ENCODE peak calls at places on chromosomes 13 and 19, in nine cellular contexts. P is uterus; F is stimulated activated CD8-positive, alpha-beta memory T cell treated with anti-CD3 and anti-CD28 coated beads, Interleukin-4, amount 100 ng/mL, for 1 hour; Y is ecto neural progenitor cell; C is NCI-H345; U is right lobe of liver; G is lower leg skin; B is occipital lobe; Z is activated CD4-positive, alpha-beta memory T cell treated with anti-CD3 and anti-CD28 coated beads, Interleukin-2, amount 10 ng/mL, durations not matched to agents 7 days and 5 days. X is an unnamed sample.

GRCh38 chr13:43804461-43805070 is 17.8 kb upstream of the ENOX1 start:
- DNase-seq in P (no peak), F (no peak), Y (no peak), C (peak), U (no peak), G (no peak), B (no peak), Z (no peak), X (peak)

GRCh38 chr13:100954430-100955361 is 280.1 kb upstream of the TMTC4 start:
- DNase-seq in P (no peak), F (no peak), Y (no peak), C (peak), U (no peak), G (no peak), B (no peak), Z (no peak), X (no peak)

GRCh38 chr19:18173054-18173571 is 500 bp upstream of the IFI30 start:
- DNase-seq in P (no peak), F (no peak), Y (no peak), C (no peak), U (peak), G (peak), B (no peak), Z (no peak), X (peak)

GRCh38 chr13:76860706-76861105 is 25.5 kb downstream of the KCTD12 start:
- DNase-seq in P (no peak), F (no peak), Y (no peak), C (no peak), U (no peak), G (no peak), B (no peak), Z (no peak), X (no peak)

GRCh38 chr13:94710081-94710809 is 2.1 kb downstream of the SOX21 start:
- DNase-seq in P (no peak), F (no peak), Y (peak), C (peak), U (no peak), G (no peak), B (no peak), Z (no peak), X (no peak)

GRCh38 chr19:55661826-55662225 is 7.0 kb downstream of the U2AF2 start:
- DNase-seq in P (no peak), F (no peak), Y (no peak), C (no peak), U (no peak), G (no peak), B (no peak), Z (no peak), X (no peak)

GRCh38 chr13:43792456-43792855 is 5.7 kb upstream of the ENOX1 start:
- DNase-seq in P (no peak), F (no peak), Y (no peak), C (no peak), U (no peak), G (no peak), B (no peak), Z (no peak), X (no peak)

GRCh38 chr13:59915252-59915651 is 248.5 kb downstream of the DIAPH3 start:
- DNase-seq in P (no peak), F (no peak), Y (no peak), C (no peak), U (no peak), G (no peak), B (no peak), Z (no peak), X (no peak)

GRCh38 chr19:49497047-49497789 is 984 bp downstream of the RPS11 start:
- DNase-seq in P (no peak), F (peak), Y (no peak), C (no peak), U (peak), G (peak), B (no peak), Z (peak), X (peak)

GRCh38 chr13:26656919-26657318 is 99.4 kb downstream of the WASF3 start:
- DNase-seq in P (no peak), F (no peak), Y (no peak), C (no peak), U (no peak), G (no peak), B (no peak), Z (no peak), X (peak)

GRCh38 chr19:5128932-5129389 is 160.0 kb downstream of the KDM4B start:
- DNase-seq in P (peak), F (no peak), Y (no peak), C (no peak), U (no peak), G (no peak), B (no peak), Z (no peak), X (no peak)

GRCh38 chr19:50203281-50204080 is at the start of gene MYH14:
- DNase-seq in P (peak), F (no peak), Y (peak), C (peak), U (peak), G (peak), B (peak), Z (no peak), X (no peak)

GRCh38 chr19:3061214-3062161 is 807 bp downstream of the TLE5 start:
- DNase-seq in P (peak), F (peak), Y (no peak), C (peak), U (peak), G (peak), B (no peak), Z (peak), X (peak)

GRCh38 chr19:54136864-54137113 is 773 bp upstream of the CNOT3 start:
- DNase-seq in P (no peak), F (no peak), Y (no peak), C (no peak), U (no peak), G (no peak), B (no peak), Z (no peak), X (no peak)

GRCh38 chr19:50969413-50969760 is at the start of gene KLK6:
- DNase-seq in P (no peak), F (no peak), Y (no peak), C (no peak), U (no peak), G (no peak), B (peak), Z (no peak), X (no peak)

GRCh38 chr19:46631481-46631880 is 4.5 kb downstream of the GNG8 start:
- DNase-seq in P (peak), F (no peak), Y (no peak), C (no peak), U (no peak), G (peak), B (no peak), Z (no peak), X (no peak)

GRCh38 chr19:52622261-52622660 is 15.9 kb downstream of the ZNF83 start:
- DNase-seq in P (no peak), F (no peak), Y (no peak), C (no peak), U (no peak), G (no peak), B (no peak), Z (no peak), X (no peak)

GRCh38 chr19:10520652-10521318 is 3.5 kb upstream of the S1PR5 start:
- DNase-seq in P (no peak), F (no peak), Y (no peak), C (peak), U (no peak), G (peak), B (no peak), Z (no peak), X (no peak)

GRCh38 chr13:110485604-110486003 is 75.9 kb downstream of the RAB20 start:
- DNase-seq in P (no peak), F (no peak), Y (peak), C (no peak), U (no peak), G (no peak), B (no peak), Z (no peak), X (no peak)

GRCh38 chr13:114286808-114287207 is 5.4 kb downstream of the UPF3A start:
- DNase-seq in P (no peak), F (no peak), Y (no peak), C (no peak), U (no peak), G (no peak), B (no peak), Z (no peak), X (no peak)

GRCh38 chr13:66180806-66181205 is 1049.3 kb downstream of the PCDH9 start:
- DNase-seq in P (no peak), F (no peak), Y (no peak), C (no peak), U (no peak), G (no peak), B (no peak), Z (no peak), X (no peak)

GRCh38 chr19:7912144-7912696 is 2.4 kb upstream of the TGFBR3L start:
- DNase-seq in P (no peak), F (no peak), Y (no peak), C (no peak), U (no peak), G (no peak), B (no peak), Z (no peak), X (no peak)

GRCh38 chr19:33202546-33203507 is 8.7 kb downstream of the LRP3 start:
- DNase-seq in P (no peak), F (no peak), Y (no peak), C (no peak), U (no peak), G (no peak), B (no peak), Z (no peak), X (no peak)

GRCh38 chr19:44925114-44925891 is 10.9 kb downstream of the APOC1 start:
- DNase-seq in P (peak), F (no peak), Y (no peak), C (no peak), U (peak), G (peak), B (peak), Z (no peak), X (no peak)

GRCh38 chr13:24916464-24916863 is 152.5 kb downstream of the RNF17 start:
- DNase-seq in P (no peak), F (no peak), Y (no peak), C (no peak), U (no peak), G (no peak), B (no peak), Z (no peak), X (no peak)

X was measured in OCI-LY7.